ENCODE peak calls at places on chromosomes 5 and 9, in six cellular contexts. One of them, this sample, is unnamed.

GRCh38 chr9:85402541-85402940 is 339.2 kb downstream of the AGTPBP1 start:
- DNase-seq in hippocampal formation: no peak
- DNase-seq in A549: no peak
- DNase-seq in RPMI8226: no peak
- DNase-seq in fibroblast of the conjunctiva: no peak
- DNase-seq in EL: no peak
- DNase-seq in this sample: no peak

GRCh38 chr9:7121055-7121454 is 363.3 kb downstream of the KDM4C start:
- DNase-seq in EL: no peak
- DNase-seq in fibroblast of the conjunctiva: no peak
- DNase-seq in RPMI8226: no peak
- DNase-seq in hippocampal formation: no peak
- DNase-seq in A549: no peak
- DNase-seq in this sample: no peak

GRCh38 chr9:89797255-89797654 is 192.4 kb downstream of the GADD45G start:
- DNase-seq in EL: no peak
- DNase-seq in A549: no peak
- DNase-seq in RPMI8226: no peak
- DNase-seq in hippocampal formation: no peak
- DNase-seq in fibroblast of the conjunctiva: no peak
- DNase-seq in this sample: no peak

GRCh38 chr9:100573655-100574260 is 4.1 kb upstream of the CAVIN4 start:
- DNase-seq in A549: no peak
- DNase-seq in EL: no peak
- DNase-seq in hippocampal formation: no peak
- DNase-seq in RPMI8226: no peak
- DNase-seq in fibroblast of the conjunctiva: no peak
- DNase-seq in this sample: no peak

GRCh38 chr5:36690041-36690941 is 83.9 kb downstream of the SLC1A3 start:
- DNase-seq in hippocampal formation: peak
- DNase-seq in fibroblast of the conjunctiva: peak
- DNase-seq in EL: peak
- DNase-seq in RPMI8226: peak
- DNase-seq in A549: peak
- DNase-seq in this sample: peak

GRCh38 chr5:108384741-108385140 is 2.8 kb upstream of the FBXL17 start:
- DNase-seq in RPMI8226: no peak
- DNase-seq in fibroblast of the conjunctiva: no peak
- DNase-seq in hippocampal formation: no peak
- DNase-seq in EL: no peak
- DNase-seq in A549: no peak
- DNase-seq in this sample: no peak

GRCh38 chr9:20872340-20872977 is 159.0 kb downstream of the HACD4 start:
- DNase-seq in RPMI8226: no peak
- DNase-seq in A549: no peak
- DNase-seq in fibroblast of the conjunctiva: peak
- DNase-seq in hippocampal formation: no peak
- DNase-seq in EL: peak
- DNase-seq in this sample: peak

GRCh38 chr9:101028346-101029299 is at the start of gene PLPPR1:
- DNase-seq in EL: peak
- DNase-seq in A549: peak
- DNase-seq in RPMI8226: peak
- DNase-seq in fibroblast of the conjunctiva: no peak
- DNase-seq in hippocampal formation: peak
- DNase-seq in this sample: no peak

GRCh38 chr9:27528886-27529315 is 713 bp downstream of the MOB3B start:
- DNase-seq in hippocampal formation: peak
- DNase-seq in RPMI8226: peak
- DNase-seq in fibroblast of the conjunctiva: no peak
- DNase-seq in A549: peak
- DNase-seq in EL: peak
- DNase-seq in this sample: no peak

GRCh38 chr9:74755355-74755754 is 132.4 kb downstream of the TRPM6 start:
- DNase-seq in fibroblast of the conjunctiva: no peak
- DNase-seq in A549: no peak
- DNase-seq in hippocampal formation: no peak
- DNase-seq in EL: no peak
- DNase-seq in RPMI8226: no peak
- DNase-seq in this sample: no peak

GRCh38 chr9:38619556-38620447 is 594 bp downstream of the ANKRD18A start:
- DNase-seq in A549: peak
- DNase-seq in RPMI8226: no peak
- DNase-seq in EL: no peak
- DNase-seq in hippocampal formation: no peak
- DNase-seq in fibroblast of the conjunctiva: no peak
- DNase-seq in this sample: no peak

GRCh38 chr5:24065786-24066185 is 558.4 kb downstream of the PRDM9 start:
- DNase-seq in A549: no peak
- DNase-seq in RPMI8226: no peak
- DNase-seq in hippocampal formation: no peak
- DNase-seq in fibroblast of the conjunctiva: no peak
- DNase-seq in EL: no peak
- DNase-seq in this sample: no peak

GRCh38 chr5:157487358-157487757 is 27.3 kb downstream of the NIPAL4 start:
- DNase-seq in hippocampal formation: no peak
- DNase-seq in A549: no peak
- DNase-seq in fibroblast of the conjunctiva: no peak
- DNase-seq in EL: no peak
- DNase-seq in RPMI8226: peak
- DNase-seq in this sample: no peak

GRCh38 chr5:80141147-80141671 is 106.1 kb downstream of the THBS4 start:
- DNase-seq in A549: no peak
- DNase-seq in EL: no peak
- DNase-seq in RPMI8226: no peak
- DNase-seq in fibroblast of the conjunctiva: peak
- DNase-seq in hippocampal formation: peak
- DNase-seq in this sample: peak

GRCh38 chr9:36788534-36788933 is 215.8 kb downstream of the MELK start:
- DNase-seq in hippocampal formation: no peak
- DNase-seq in A549: no peak
- DNase-seq in RPMI8226: peak
- DNase-seq in EL: no peak
- DNase-seq in fibroblast of the conjunctiva: no peak
- DNase-seq in this sample: no peak

GRCh38 chr5:151812757-151813309 is 41.1 kb downstream of the G3BP1 start:
- DNase-seq in A549: no peak
- DNase-seq in fibroblast of the conjunctiva: no peak
- DNase-seq in hippocampal formation: no peak
- DNase-seq in EL: peak
- DNase-seq in RPMI8226: no peak
- DNase-seq in this sample: peak

GRCh38 chr5:103519550-103519949 is 43.0 kb downstream of the NUDT12 start:
- DNase-seq in EL: peak
- DNase-seq in A549: peak
- DNase-seq in RPMI8226: no peak
- DNase-seq in fibroblast of the conjunctiva: no peak
- DNase-seq in hippocampal formation: no peak
- DNase-seq in this sample: peak

GRCh38 chr9:123008909-123009308 is 24.6 kb upstream of the GPR21 start:
- DNase-seq in hippocampal formation: no peak
- DNase-seq in RPMI8226: no peak
- DNase-seq in EL: no peak
- DNase-seq in A549: no peak
- DNase-seq in fibroblast of the conjunctiva: no peak
- DNase-seq in this sample: no peak

GRCh38 chr5:776862-777711 is 7.4 kb downstream of the ZDHHC11B start:
- DNase-seq in fibroblast of the conjunctiva: no peak
- DNase-seq in hippocampal formation: no peak
- DNase-seq in A549: no peak
- DNase-seq in RPMI8226: peak
- DNase-seq in EL: no peak
- DNase-seq in this sample: no peak

GRCh38 chr5:141779642-141780041 is 97.6 kb upstream of the ARAP3 start:
- DNase-seq in EL: peak
- DNase-seq in hippocampal formation: no peak
- DNase-seq in A549: no peak
- DNase-seq in fibroblast of the conjunctiva: no peak
- DNase-seq in RPMI8226: peak
- DNase-seq in this sample: no peak

GRCh38 chr5:72154076-72154756 is 46.9 kb downstream of the MAP1B start:
- DNase-seq in RPMI8226: no peak
- DNase-seq in EL: no peak
- DNase-seq in hippocampal formation: no peak
- DNase-seq in A549: no peak
- DNase-seq in fibroblast of the conjunctiva: no peak
- DNase-seq in this sample: no peak

GRCh38 chr5:164237531-164237930 is 732.1 kb downstream of the MAT2B start:
- DNase-seq in A549: no peak
- DNase-seq in EL: no peak
- DNase-seq in RPMI8226: no peak
- DNase-seq in fibroblast of the conjunctiva: no peak
- DNase-seq in hippocampal formation: no peak
- DNase-seq in this sample: no peak

GRCh38 chr5:135193213-135194125 is 159.4 kb upstream of the PITX1 start:
- DNase-seq in EL: peak
- DNase-seq in fibroblast of the conjunctiva: no peak
- DNase-seq in hippocampal formation: no peak
- DNase-seq in RPMI8226: no peak
- DNase-seq in A549: no peak
- DNase-seq in this sample: peak

GRCh38 chr9:84382728-84383127 is 42.2 kb upstream of the SLC28A3 start:
- DNase-seq in hippocampal formation: no peak
- DNase-seq in A549: no peak
- DNase-seq in fibroblast of the conjunctiva: no peak
- DNase-seq in EL: no peak
- DNase-seq in RPMI8226: no peak
- DNase-seq in this sample: no peak

GRCh38 chr5:95759634-95760033 is 28.5 kb downstream of the RHOBTB3 start:
- DNase-seq in RPMI8226: no peak
- DNase-seq in fibroblast of the conjunctiva: peak
- DNase-seq in hippocampal formation: no peak
- DNase-seq in A549: peak
- DNase-seq in EL: peak
- DNase-seq in this sample: peak

GRCh38 chr5:10363519-10364185 is 10.2 kb downstream of the MARCHF6 start:
- DNase-seq in A549: no peak
- DNase-seq in EL: no peak
- DNase-seq in hippocampal formation: no peak
- DNase-seq in fibroblast of the conjunctiva: no peak
- DNase-seq in RPMI8226: no peak
- DNase-seq in this sample: no peak

GRCh38 chr5:16616536-16617271 is at the start of gene RETREG1:
- DNase-seq in RPMI8226: no peak
- DNase-seq in fibroblast of the conjunctiva: no peak
- DNase-seq in EL: peak
- DNase-seq in hippocampal formation: peak
- DNase-seq in A549: peak
- DNase-seq in this sample: no peak

GRCh38 chr5:180313677-180314076 is 21.8 kb upstream of the MAPK9 start:
- DNase-seq in EL: no peak
- DNase-seq in RPMI8226: no peak
- DNase-seq in A549: no peak
- DNase-seq in fibroblast of the conjunctiva: no peak
- DNase-seq in hippocampal formation: no peak
- DNase-seq in this sample: no peak

GRCh38 chr9:93679536-93680444 is 103.4 kb downstream of the PHF2 start:
- DNase-seq in fibroblast of the conjunctiva: no peak
- DNase-seq in A549: no peak
- DNase-seq in EL: no peak
- DNase-seq in hippocampal formation: no peak
- DNase-seq in RPMI8226: no peak
- DNase-seq in this sample: no peak

GRCh38 chr5:108148715-108149139 is 233.2 kb downstream of the FBXL17 start:
- DNase-seq in fibroblast of the conjunctiva: no peak
- DNase-seq in hippocampal formation: no peak
- DNase-seq in RPMI8226: peak
- DNase-seq in EL: peak
- DNase-seq in A549: peak
- DNase-seq in this sample: peak

GRCh38 chr9:23824241-23825142 is 1.5 kb downstream of the ELAVL2 start:
- DNase-seq in hippocampal formation: no peak
- DNase-seq in RPMI8226: no peak
- DNase-seq in fibroblast of the conjunctiva: no peak
- DNase-seq in EL: no peak
- DNase-seq in A549: no peak
- DNase-seq in this sample: no peak

GRCh38 chr9:92650839-92651621 is 18.9 kb downstream of the IPPK start:
- DNase-seq in fibroblast of the conjunctiva: peak
- DNase-seq in hippocampal formation: no peak
- DNase-seq in RPMI8226: no peak
- DNase-seq in A549: no peak
- DNase-seq in EL: no peak
- DNase-seq in this sample: no peak

GRCh38 chr9:95012035-95012708 is 285.7 kb downstream of the AOPEP start:
- DNase-seq in fibroblast of the conjunctiva: no peak
- DNase-seq in hippocampal formation: no peak
- DNase-seq in RPMI8226: no peak
- DNase-seq in A549: no peak
- DNase-seq in EL: no peak
- DNase-seq in this sample: no peak

GRCh38 chr9:42852133-42852532 is 668.7 kb downstream of the SPATA31A6 start:
- DNase-seq in RPMI8226: peak
- DNase-seq in EL: peak
- DNase-seq in hippocampal formation: peak
- DNase-seq in A549: peak
- DNase-seq in fibroblast of the conjunctiva: no peak
- DNase-seq in this sample: no peak

GRCh38 chr9:96008502-96009222 is 133.2 kb downstream of the ERCC6L2 start:
- DNase-seq in hippocampal formation: no peak
- DNase-seq in fibroblast of the conjunctiva: no peak
- DNase-seq in RPMI8226: no peak
- DNase-seq in A549: no peak
- DNase-seq in EL: no peak
- DNase-seq in this sample: no peak

GRCh38 chr5:126139773-126140172 is 283.4 kb upstream of the GRAMD2B start:
- DNase-seq in fibroblast of the conjunctiva: no peak
- DNase-seq in hippocampal formation: no peak
- DNase-seq in RPMI8226: no peak
- DNase-seq in A549: no peak
- DNase-seq in EL: peak
- DNase-seq in this sample: peak